ENCODE peak calls at places on chromosomes 7 and 10, in seven cellular contexts. C is astrocyte of the cerebellum, H is stomach, K is pancreas, Q is ascending aorta, N is ovary, I is upper lobe of right lung. F is an unnamed sample.

GRCh38 chr10:129908406-129908805 is 55.7 kb downstream of the EBF3 start:
- DNase-seq in C (no peak), H (no peak), K (no peak), Q (no peak), N (no peak), I (no peak), F (no peak)

GRCh38 chr7:155483868-155484325 is 26.0 kb downstream of the EN2 start:
- DNase-seq in C (no peak), H (no peak), K (no peak), Q (no peak), N (no peak), I (no peak), F (no peak)

GRCh38 chr10:19579841-19580240 is 236.4 kb upstream of the PLXDC2 start:
- DNase-seq in C (no peak), H (no peak), K (no peak), Q (no peak), N (no peak), I (no peak), F (no peak)

GRCh38 chr10:98403812-98404504 is 11.0 kb downstream of the PYROXD2 start:
- DNase-seq in C (no peak), H (no peak), K (no peak), Q (no peak), N (no peak), I (no peak), F (peak)

GRCh38 chr7:107330478-107330877 is 139.4 kb upstream of the GPR22 start:
- DNase-seq in C (no peak), H (no peak), K (no peak), Q (no peak), N (no peak), I (no peak), F (no peak)

GRCh38 chr7:140625908-140626868 is 14.4 kb downstream of the DENND2A start:
- DNase-seq in C (peak), H (peak), K (peak), Q (peak), N (peak), I (peak), F (peak)

GRCh38 chr10:132366006-132366405 is 31.0 kb upstream of the PWWP2B start:
- DNase-seq in C (no peak), H (no peak), K (no peak), Q (no peak), N (no peak), I (peak), F (no peak)

GRCh38 chr7:64959072-64959747 is 31.6 kb downstream of the ZNF117 start:
- DNase-seq in C (no peak), H (no peak), K (no peak), Q (no peak), N (no peak), I (no peak), F (no peak)

GRCh38 chr7:35869810-35870209 is 69.0 kb downstream of the SEPTIN7 start:
- DNase-seq in C (no peak), H (no peak), K (no peak), Q (no peak), N (no peak), I (no peak), F (no peak)

DNA sequence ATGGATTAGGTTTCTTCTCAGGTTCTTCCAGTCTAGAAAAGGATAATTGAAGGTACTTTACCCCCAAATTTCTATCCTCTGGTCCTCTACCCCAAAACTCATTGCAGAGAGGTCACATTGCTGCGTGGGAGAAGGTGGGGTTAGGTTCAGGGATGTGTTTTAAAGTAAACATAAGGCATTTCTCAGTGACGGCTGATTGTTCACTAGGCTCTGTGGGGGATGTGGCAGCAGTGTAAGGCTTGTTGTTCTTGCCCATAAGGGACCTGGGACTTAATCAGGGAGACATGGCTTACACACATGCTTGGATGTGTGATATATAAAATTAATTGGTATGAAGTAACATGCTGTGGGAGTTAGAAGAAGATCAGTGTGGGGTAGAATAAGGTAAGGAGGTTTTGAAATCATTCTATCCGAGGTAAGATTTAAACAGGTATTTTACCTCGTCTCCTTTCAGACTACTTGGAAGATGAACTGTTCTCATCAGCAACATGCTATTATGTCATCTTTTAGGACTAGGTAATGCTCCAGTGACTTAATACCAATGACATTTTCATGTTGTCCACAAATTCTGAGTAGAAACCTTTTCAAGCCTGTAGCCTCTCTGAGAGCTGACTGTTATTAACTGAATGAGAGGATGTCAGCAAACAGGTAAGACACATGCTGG is 6.6 kb downstream of the CCDC126 start:
- DNase-seq in C (no peak), H (no peak), K (no peak), Q (no peak), N (no peak), I (no peak), F (no peak)
- H3K4me3 ChIP-seq in C (no peak), H (no peak), K (no peak), Q (no peak), N (no peak), I (no peak), F (no peak)

DNA sequence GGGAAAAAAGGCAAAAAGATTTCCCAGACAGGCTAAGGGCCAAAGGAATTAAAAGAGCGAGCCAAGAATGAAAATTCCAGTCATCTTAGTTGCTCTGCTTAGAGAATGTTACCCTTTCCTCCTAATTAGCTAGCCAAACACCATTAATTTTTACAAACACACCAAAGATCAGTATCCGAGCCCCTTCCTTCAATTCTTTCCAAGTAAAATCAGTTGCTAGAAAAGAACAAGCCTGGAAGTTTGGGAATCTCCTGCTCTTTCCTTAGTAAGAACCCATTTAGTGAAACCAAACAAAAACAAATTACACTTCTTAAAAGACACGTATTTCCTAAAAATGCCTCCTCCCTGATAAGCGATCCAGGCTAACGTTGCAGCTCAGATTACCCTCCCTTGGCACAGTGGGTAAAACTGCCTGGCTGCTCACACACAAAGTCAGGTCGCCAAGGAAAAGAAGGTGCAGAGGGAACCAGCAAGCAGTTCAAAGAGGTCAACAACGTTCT is 57.1 kb upstream of the ABLIM1 start:
- DNase-seq in C (peak), H (no peak), K (no peak), Q (no peak), N (no peak), I (no peak), F (peak)
- H3K4me3 ChIP-seq in C (no peak), H (no peak), K (no peak), Q (peak), N (no peak), I (no peak), F (no peak)

GRCh38 chr10:43322321-43322720 is 49.1 kb upstream of the FXYD4 start:
- DNase-seq in C (no peak), H (peak), K (peak), Q (no peak), N (no peak), I (no peak), F (no peak)

GRCh38 chr10:43320226-43320625 is 51.2 kb upstream of the FXYD4 start:
- DNase-seq in C (no peak), H (no peak), K (no peak), Q (no peak), N (no peak), I (no peak), F (no peak)

GRCh38 chr10:43323245-43323644 is 48.2 kb upstream of the FXYD4 start:
- DNase-seq in C (no peak), H (no peak), K (no peak), Q (no peak), N (no peak), I (no peak), F (no peak)

GRCh38 chr10:43324847-43325246 is 46.6 kb upstream of the FXYD4 start:
- DNase-seq in C (no peak), H (no peak), K (no peak), Q (no peak), N (no peak), I (no peak), F (no peak)

DNA sequence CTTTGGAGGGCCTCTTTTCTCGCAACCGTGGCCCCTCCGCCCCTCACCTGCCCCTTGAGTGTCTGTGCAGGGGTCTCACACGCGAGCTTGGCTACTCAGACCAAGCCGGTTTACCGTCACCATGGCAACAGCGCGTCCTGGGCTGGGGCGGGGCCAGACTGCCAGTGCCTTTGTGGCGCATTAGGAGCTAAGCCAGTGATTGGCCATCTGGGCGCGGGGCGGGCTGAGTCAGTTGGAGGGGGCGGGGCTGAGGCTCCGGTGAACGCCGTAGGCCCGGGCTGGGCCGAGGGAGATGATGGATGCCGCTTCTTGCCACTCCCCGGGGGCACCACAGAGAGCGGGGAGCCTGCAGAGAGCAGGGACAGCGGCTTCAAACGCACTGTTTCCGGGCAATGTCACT is 48.7 kb upstream of the FXYD4 start:
- DNase-seq in C (peak), H (peak), K (peak), Q (peak), N (peak), I (peak), F (peak)
- H3K4me3 ChIP-seq in C (peak), H (peak), K (peak), Q (peak), N (no peak), I (peak), F (no peak)

DNA sequence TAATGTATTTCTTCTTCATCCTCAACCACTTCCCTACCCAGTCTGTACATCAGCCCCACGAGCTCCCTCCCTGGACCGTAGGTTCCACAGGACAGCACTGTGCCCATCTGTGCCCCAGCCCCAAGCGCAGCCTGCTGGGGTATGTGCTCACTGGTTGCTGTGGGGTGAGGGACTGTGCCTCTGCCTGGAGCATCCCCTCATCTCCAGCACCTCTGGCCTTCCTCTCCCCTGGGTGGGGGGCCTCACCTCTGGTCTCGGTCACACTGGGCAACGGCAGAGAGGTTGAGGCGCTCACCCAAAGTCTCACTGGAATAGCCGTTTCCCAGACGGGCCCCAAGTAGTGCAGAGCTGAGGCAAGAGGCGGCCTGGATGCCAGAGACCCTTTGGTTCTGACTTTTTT is 1.5 kb upstream of the PRKAR1B start:
- DNase-seq in C (no peak), H (no peak), K (no peak), Q (no peak), N (peak), I (no peak), F (no peak)
- H3K4me3 ChIP-seq in C (no peak), H (no peak), K (no peak), Q (peak), N (no peak), I (no peak), F (no peak)

F was measured in PC-9.